ENCODE peak calls at places on chromosomes 1 and 21, in seven cellular contexts. P is lower leg skin; T is ureter; I is mesendoderm; F is lower lobe of right lung; S is CD4-positive, alpha-beta T cell; G is NCI-H2081. K is an unnamed sample.

GRCh38 chr21:36803801-36804452 is 105.0 kb downstream of the SIM2 start:
- DNase-seq in F (no peak), I (peak; percentile 47), T (no peak), G (no peak), S (no peak), P (no peak), K (no peak)

GRCh38 chr1:229893762-229894444 is 173.1 kb upstream of the GALNT2 start:
- DNase-seq in I (no peak), T (no peak), G (no peak), F (no peak), S (no peak), P (peak; percentile 69), K (no peak)

GRCh38 chr1:173995475-173995874 is 26.7 kb downstream of the RC3H1 start:
- DNase-seq in S (no peak), G (no peak), T (no peak), F (no peak), I (no peak), P (no peak), K (no peak)

GRCh38 chr21:17458279-17458678 is 54.6 kb upstream of the CXADR start:
- DNase-seq in P (no peak), I (no peak), S (no peak), F (no peak), T (no peak), G (no peak), K (no peak)

GRCh38 chr1:67460648-67461500 is 30.7 kb upstream of the SERBP1 start:
- DNase-seq in G (no peak), P (no peak), S (no peak), I (peak; percentile 18), F (no peak), T (no peak), K (no peak)

GRCh38 chr1:184150776-184151531 is 99.4 kb downstream of the TSEN15 start:
- DNase-seq in S (no peak), P (peak; percentile 88), G (no peak), T (no peak), I (no peak), F (no peak), K (peak; percentile 13)

GRCh38 chr1:14350197-14350596 is 248.3 kb upstream of the KAZN start:
- DNase-seq in G (no peak), I (no peak), T (no peak), P (no peak), S (no peak), F (no peak), K (no peak)

GRCh38 chr1:118247593-118247992 is 62.6 kb upstream of the SPAG17 start:
- DNase-seq in P (no peak), I (peak; percentile 65), S (no peak), F (no peak), T (no peak), G (no peak), K (no peak)

GRCh38 chr1:41683681-41684500 is 199.4 kb upstream of the EDN2 start:
- DNase-seq in G (no peak), P (no peak), S (no peak), T (no peak), I (peak; percentile 22), F (no peak), K (peak; percentile 58)

GRCh38 chr1:8678688-8679410 is 138.6 kb downstream of the RERE start:
- DNase-seq in S (no peak), I (no peak), G (no peak), P (no peak), T (no peak), F (no peak), K (no peak)